ENCODE peak calls at places on chromosomes 13 and 19, in nine cellular contexts. N, M, O, C, Q, W, S, F and J are unnamed samples.

GRCh38 chr13:30656178-30656577 is 38.5 kb downstream of the USPL1 start:
- DNase-seq in W (no peak), Q (no peak), F (no peak), S (no peak), N (no peak), M (no peak), C (no peak), O (no peak), J (no peak)

GRCh38 chr19:10431943-10432735 is 11.8 kb downstream of the PDE4A start:
- DNase-seq in W (peak), F (peak), M (peak), S (peak), O (no peak), N (no peak), C (peak), Q (no peak), J (peak)

GRCh38 chr19:52343548-52343947 is 7.5 kb downstream of the ZNF610 start:
- DNase-seq in O (peak), N (peak), M (peak), W (peak), C (peak), S (peak), F (peak), Q (peak), J (peak)

GRCh38 chr19:28569132-28570114 is 643.5 kb downstream of the UQCRFS1 start:
- DNase-seq in C (no peak), S (peak), O (peak), M (no peak), F (no peak), W (no peak), Q (no peak), N (no peak), J (no peak)

GRCh38 chr13:90680826-90681225 is 666.7 kb upstream of the MIR17HG start:
- DNase-seq in C (no peak), N (no peak), S (no peak), O (no peak), M (no peak), Q (no peak), W (no peak), F (no peak), J (no peak)

GRCh38 chr19:8986296-8986695 is 23.9 kb downstream of the MUC16 start:
- DNase-seq in C (no peak), O (no peak), W (no peak), S (no peak), F (no peak), M (no peak), N (no peak), Q (no peak), J (no peak)

GRCh38 chr13:32682740-32683139 is 96.5 kb downstream of the PDS5B start:
- DNase-seq in M (no peak), Q (no peak), W (no peak), C (no peak), F (no peak), S (no peak), O (no peak), N (no peak), J (no peak)

GRCh38 chr19:10797078-10797477 is 38.9 kb downstream of the TMED1 start:
- DNase-seq in S (no peak), O (no peak), W (no peak), C (peak), Q (no peak), F (peak), N (no peak), M (peak), J (peak)